ENCODE peak calls at places on chromosomes 13 and 19, in five cellular contexts. X is HuH-7.5; O is activated CD4-positive, alpha-beta T cell treated with anti-CD3 and anti-CD28 coated beads for 1 hour; W is stimulated activated naive CD8-positive, alpha-beta T cell treated with anti-CD3 and anti-CD28 coated beads, Interleukin-15, Interleukin-2, amounts not matched to agents 100 U/mL and 50 U/mL, for 24 hours; V is CD8-positive, alpha-beta T cell. A is an unnamed sample.

GRCh38 chr19:18464646-18465045 is 26.7 kb upstream of the ISYNA1 start:
- DNase-seq in X (no peak), O (no peak), W (no peak), V (no peak), A (no peak)

GRCh38 chr19:16951529-16951928 is 62.7 kb downstream of the F2RL3 start:
- DNase-seq in X (no peak), O (no peak), W (no peak), V (no peak), A (no peak)

GRCh38 chr13:39313721-39314120 is 275.5 kb downstream of the NHLRC3 start:
- DNase-seq in X (no peak), O (no peak), W (no peak), V (no peak), A (no peak)

GRCh38 chr19:1264801-1265610 is 4.1 kb upstream of the CIRBP start:
- DNase-seq in X (peak), O (no peak), W (no peak), V (no peak), A (no peak)

GRCh38 chr13:113887700-113888201 is 23.9 kb upstream of the GAS6 start:
- DNase-seq in X (no peak), O (no peak), W (no peak), V (no peak), A (no peak)

GRCh38 chr19:10420444-10421239 is at the start of gene PDE4A:
- DNase-seq in X (peak), O (no peak), W (peak), V (no peak), A (no peak)

GRCh38 chr13:41944635-41945401 is 16.1 kb downstream of the VWA8 start:
- DNase-seq in X (no peak), O (no peak), W (no peak), V (no peak), A (no peak)

GRCh38 chr13:98025480-98026025 is 72.1 kb downstream of the IPO5 start:
- DNase-seq in X (no peak), O (no peak), W (no peak), V (no peak), A (no peak)

GRCh38 chr13:30844548-30845296 is 61.3 kb upstream of the MEDAG start:
- DNase-seq in X (no peak), O (no peak), W (no peak), V (no peak), A (peak)

GRCh38 chr13:71290963-71291937 is 575.8 kb downstream of the DACH1 start:
- DNase-seq in X (no peak), O (peak), W (peak), V (peak), A (peak)

GRCh38 chr13:96925869-96926628 is 68.2 kb downstream of the OXGR1 start:
- DNase-seq in X (peak), O (no peak), W (no peak), V (no peak), A (no peak)

GRCh38 chr19:53631949-53632407 is at the start of gene DPRX:
- DNase-seq in X (no peak), O (no peak), W (no peak), V (no peak), A (no peak)

A was measured in CD14-positive monocyte.